ENCODE peak calls at places on chromosome 14, in nine cellular contexts. G, W, L, A, D, K, S, Y and I are unnamed samples.

GRCh38 chr14:61034416-61035100 is 53.5 kb downstream of the SLC38A6 start:
- DNase-seq in G (no peak), K (no peak), A (no peak), W (no peak), L (no peak), D (no peak), Y (peak; percentile 79), S (peak; percentile 22), I (no peak)

GRCh38 chr14:104383931-104384775 is 195.4 kb upstream of the C14orf180 start:
- DNase-seq in L (no peak), A (peak; percentile 15), S (peak; percentile 7), W (no peak), D (no peak), K (no peak), G (no peak), Y (no peak), I (no peak)

GRCh38 chr14:39467889-39468524 is 35.8 kb upstream of the FBXO33 start:
- DNase-seq in L (no peak), K (no peak), Y (peak; percentile 39), W (no peak), D (peak; percentile 33), G (peak; percentile 49), A (no peak), S (peak; percentile 59), I (peak; percentile 57)

GRCh38 chr14:33692762-33693161 is 258.1 kb downstream of the EGLN3 start:
- DNase-seq in G (no peak), Y (no peak), S (no peak), A (no peak), W (no peak), D (peak; percentile 85), L (no peak), K (no peak), I (peak; percentile 78)

GRCh38 chr14:21505009-21505553 is 6.1 kb downstream of the METTL3 start:
- DNase-seq in G (peak; percentile 55), W (no peak), L (no peak), K (no peak), D (no peak), A (no peak), S (peak; percentile 60), Y (no peak), I (no peak)

GRCh38 chr14:76096257-76096656 is 55.5 kb upstream of the GPATCH2L start:
- DNase-seq in W (no peak), Y (no peak), L (no peak), D (no peak), K (no peak), A (no peak), S (no peak), G (no peak), I (no peak)

GRCh38 chr14:99727096-99727870 is 43.2 kb downstream of the CYP46A1 start:
- DNase-seq in A (no peak), D (no peak), G (no peak), K (no peak), Y (no peak), S (no peak), W (peak; percentile 6), L (no peak), I (no peak)

GRCh38 chr14:103522649-103523582 is at the start of gene CKB:
- DNase-seq in W (peak; percentile 81), Y (no peak), D (peak; percentile 82), K (peak; percentile 22), A (peak; percentile 75), L (no peak), G (no peak), S (peak; percentile 51), I (peak; percentile 50)

GRCh38 chr14:52692248-52692962 is 3.0 kb downstream of the ERO1A start:
- DNase-seq in L (no peak), W (no peak), Y (peak; percentile 11), D (peak; percentile 79), G (peak; percentile 76), S (no peak), K (peak; percentile 39), A (no peak), I (peak; percentile 68)

GRCh38 chr14:52906141-52906601 is 44.7 kb downstream of the FERMT2 start:
- DNase-seq in S (no peak), W (no peak), G (no peak), L (no peak), A (no peak), K (no peak), D (peak; percentile 93), Y (no peak), I (peak; percentile 85)

GRCh38 chr14:59020382-59020781 is 168.1 kb upstream of the DAAM1 start:
- DNase-seq in A (no peak), G (no peak), W (no peak), D (peak; percentile 61), S (peak; percentile 16), Y (peak; percentile 26), L (no peak), K (no peak), I (peak; percentile 57)

GRCh38 chr14:22002860-22003284 is 329.3 kb upstream of the OR4E1 start:
- DNase-seq in Y (peak; percentile 31), D (no peak), K (peak; percentile 63), W (no peak), S (peak; percentile 87), L (no peak), G (peak; percentile 86), A (no peak), I (no peak)

GRCh38 chr14:100824156-100824555 is 1.8 kb upstream of the MEG3 start:
- DNase-seq in L (no peak), A (peak; percentile 57), W (peak; percentile 49), S (no peak), K (no peak), D (peak; percentile 74), G (no peak), Y (no peak), I (peak; percentile 68)

GRCh38 chr14:71321556-71322315 is 414.5 kb downstream of the PCNX1 start:
- DNase-seq in L (no peak), D (peak; percentile 67), G (no peak), W (no peak), S (peak; percentile 16), K (no peak), A (no peak), Y (peak; percentile 24), I (peak; percentile 79)

GRCh38 chr14:58082011-58082410 is 70.0 kb downstream of the ARMH4 start:
- DNase-seq in K (no peak), W (no peak), L (no peak), A (no peak), S (no peak), Y (no peak), D (peak; percentile 27), G (no peak), I (no peak)

GRCh38 chr14:101738921-101739320 is 22.6 kb upstream of the PPP2R5C start:
- DNase-seq in S (no peak), A (no peak), G (no peak), Y (no peak), K (no peak), L (no peak), W (no peak), D (no peak), I (no peak)

GRCh38 chr14:69002069-69002468 is 23.0 kb upstream of the ACTN1 start:
- DNase-seq in W (no peak), D (peak; percentile 32), A (no peak), G (no peak), S (no peak), Y (no peak), K (no peak), L (no peak), I (peak; percentile 29)

GRCh38 chr14:71243697-71244096 is 336.4 kb downstream of the PCNX1 start:
- DNase-seq in D (peak; percentile 71), S (no peak), K (no peak), A (no peak), W (no peak), Y (no peak), L (no peak), G (no peak), I (peak; percentile 74)

GRCh38 chr14:66652736-66653135 is 144.8 kb downstream of the GPHN start:
- DNase-seq in Y (no peak), D (no peak), G (no peak), A (no peak), W (no peak), L (no peak), S (no peak), K (no peak), I (no peak)

GRCh38 chr14:105497671-105498429 is 6.8 kb downstream of the TEDC1 start:
- DNase-seq in K (no peak), L (no peak), D (no peak), A (peak; percentile 13), G (no peak), S (no peak), W (no peak), Y (no peak), I (no peak)

GRCh38 chr14:47675489-47676300 is at the start of gene MDGA2:
- DNase-seq in L (no peak), G (peak; percentile 29), A (no peak), W (peak; percentile 63), D (no peak), K (no peak), Y (no peak), S (peak; percentile 44), I (no peak)

GRCh38 chr14:73685328-73685727 is 28.9 kb downstream of the PNMA1 start:
- DNase-seq in W (no peak), L (no peak), G (no peak), D (no peak), K (no peak), S (no peak), A (no peak), Y (no peak), I (no peak)

GRCh38 chr14:81281317-81281716 is 60.6 kb upstream of the GTF2A1 start:
- DNase-seq in L (no peak), Y (no peak), S (no peak), D (no peak), G (no peak), K (no peak), A (no peak), W (no peak), I (no peak)